ENCODE peak calls at places on chromosomes 13 and 19, in eight cellular contexts. One of them, this sample, is unnamed. For H3K4me1, the result is how much of the 10 kb centered on the place peaks cover.

GRCh38 chr19:16446108-16447014 is 25.4 kb downstream of the EPS15L1 start:
- DNase-seq in Peyer's patch: no peak
- DNase-seq in right lobe of liver: no peak
- DNase-seq in stomach: no peak
- DNase-seq in breast epithelium: no peak
- DNase-seq in neuronal stem cell: no peak
- DNase-seq in left ventricle myocardium inferior: no peak
- DNase-seq in fibroblast of lung: no peak
- DNase-seq in this sample: no peak

GRCh38 chr13:87878706-87879105 is 207.5 kb downstream of the SLITRK5 start:
- DNase-seq in stomach: no peak
- DNase-seq in fibroblast of lung: no peak
- DNase-seq in right lobe of liver: no peak
- DNase-seq in Peyer's patch: no peak
- DNase-seq in left ventricle myocardium inferior: no peak
- DNase-seq in breast epithelium: no peak
- DNase-seq in neuronal stem cell: no peak
- DNase-seq in this sample: no peak

GRCh38 chr13:46327256-46327655 is 59.8 kb downstream of the RUBCNL start:
- DNase-seq in fibroblast of lung: no peak
- DNase-seq in right lobe of liver: no peak
- DNase-seq in left ventricle myocardium inferior: no peak
- DNase-seq in neuronal stem cell: no peak
- DNase-seq in breast epithelium: no peak
- DNase-seq in Peyer's patch: no peak
- DNase-seq in stomach: no peak
- DNase-seq in this sample: no peak

GRCh38 chr19:8304841-8305621 is 3.1 kb downstream of the CD320 start:
- DNase-seq in neuronal stem cell: peak
- DNase-seq in stomach: peak
- DNase-seq in right lobe of liver: peak
- DNase-seq in Peyer's patch: no peak
- DNase-seq in breast epithelium: peak
- DNase-seq in fibroblast of lung: no peak
- DNase-seq in left ventricle myocardium inferior: no peak
- DNase-seq in this sample: no peak

GRCh38 chr13:25233861-25234260 is 53.4 kb downstream of the MTMR6 start:
- DNase-seq in neuronal stem cell: no peak
- DNase-seq in right lobe of liver: no peak
- DNase-seq in left ventricle myocardium inferior: no peak
- DNase-seq in breast epithelium: no peak
- DNase-seq in Peyer's patch: no peak
- DNase-seq in stomach: no peak
- DNase-seq in fibroblast of lung: no peak
- DNase-seq in this sample: no peak

GRCh38 chr19:41426952-41427646 is at the start of gene B3GNT8:
- DNase-seq in Peyer's patch: peak
- DNase-seq in right lobe of liver: peak
- DNase-seq in left ventricle myocardium inferior: peak
- DNase-seq in breast epithelium: peak
- DNase-seq in stomach: peak
- DNase-seq in neuronal stem cell: peak
- DNase-seq in fibroblast of lung: peak
- DNase-seq in this sample: peak

GRCh38 chr13:66879971-66880370 is 350.2 kb downstream of the PCDH9 start:
- DNase-seq in breast epithelium: no peak
- DNase-seq in right lobe of liver: no peak
- DNase-seq in stomach: no peak
- DNase-seq in left ventricle myocardium inferior: no peak
- DNase-seq in Peyer's patch: no peak
- DNase-seq in fibroblast of lung: no peak
- DNase-seq in neuronal stem cell: no peak
- DNase-seq in this sample: no peak

GRCh38 chr19:7921302-7921954 is 1.3 kb downstream of the SNAPC2 start:
- DNase-seq in fibroblast of lung: no peak
- DNase-seq in left ventricle myocardium inferior: no peak
- DNase-seq in breast epithelium: no peak
- DNase-seq in Peyer's patch: no peak
- DNase-seq in stomach: no peak
- DNase-seq in neuronal stem cell: no peak
- DNase-seq in right lobe of liver: peak
- DNase-seq in this sample: no peak

GRCh38 chr13:100461309-100462035 is 127.1 kb downstream of the GGACT start:
- DNase-seq in breast epithelium: no peak
- DNase-seq in right lobe of liver: no peak
- DNase-seq in neuronal stem cell: peak
- DNase-seq in Peyer's patch: no peak
- DNase-seq in stomach: no peak
- DNase-seq in fibroblast of lung: no peak
- DNase-seq in left ventricle myocardium inferior: no peak
- DNase-seq in this sample: no peak

GRCh38 chr13:111514646-111515617 is 194.5 kb downstream of the TEX29 start:
- DNase-seq in left ventricle myocardium inferior: no peak
- DNase-seq in neuronal stem cell: no peak
- DNase-seq in breast epithelium: peak
- DNase-seq in fibroblast of lung: no peak
- DNase-seq in right lobe of liver: peak
- DNase-seq in Peyer's patch: no peak
- DNase-seq in stomach: no peak
- DNase-seq in this sample: no peak

GRCh38 chr13:93628136-93628535 is 401.5 kb downstream of the GPC6 start:
- DNase-seq in left ventricle myocardium inferior: no peak
- DNase-seq in right lobe of liver: no peak
- DNase-seq in neuronal stem cell: no peak
- DNase-seq in stomach: no peak
- DNase-seq in fibroblast of lung: no peak
- DNase-seq in breast epithelium: no peak
- DNase-seq in Peyer's patch: no peak
- DNase-seq in this sample: no peak

GRCh38 chr13:95833713-95834112 is 156.8 kb downstream of the DNAJC3 start:
- DNase-seq in neuronal stem cell: no peak
- DNase-seq in left ventricle myocardium inferior: no peak
- DNase-seq in fibroblast of lung: peak
- DNase-seq in breast epithelium: no peak
- DNase-seq in right lobe of liver: no peak
- DNase-seq in stomach: no peak
- DNase-seq in Peyer's patch: no peak
- DNase-seq in this sample: peak

GRCh38 chr13:113968463-113969310 is 5.2 kb downstream of the C13orf46 start:
- DNase-seq in Peyer's patch: no peak
- DNase-seq in breast epithelium: no peak
- DNase-seq in right lobe of liver: peak
- DNase-seq in stomach: no peak
- DNase-seq in left ventricle myocardium inferior: peak
- DNase-seq in fibroblast of lung: no peak
- DNase-seq in neuronal stem cell: no peak
- DNase-seq in this sample: no peak

GRCh38 chr13:52001120-52001731 is 10.0 kb downstream of the ATP7B start:
- DNase-seq in right lobe of liver: no peak
- DNase-seq in left ventricle myocardium inferior: no peak
- DNase-seq in neuronal stem cell: no peak
- DNase-seq in stomach: no peak
- DNase-seq in Peyer's patch: no peak
- DNase-seq in fibroblast of lung: peak
- DNase-seq in breast epithelium: no peak
- DNase-seq in this sample: peak

GRCh38 chr13:29594310-29594709 is 1.2 kb downstream of the SLC7A1 start:
- DNase-seq in breast epithelium: no peak
- DNase-seq in neuronal stem cell: peak
- DNase-seq in right lobe of liver: no peak
- DNase-seq in stomach: peak
- DNase-seq in Peyer's patch: peak
- DNase-seq in left ventricle myocardium inferior: no peak
- DNase-seq in fibroblast of lung: peak
- DNase-seq in this sample: peak

GRCh38 chr19:45159204-45159970 is 1.4 kb downstream of the NKPD1 start:
- DNase-seq in left ventricle myocardium inferior: no peak
- DNase-seq in breast epithelium: no peak
- DNase-seq in fibroblast of lung: no peak
- DNase-seq in right lobe of liver: no peak
- DNase-seq in Peyer's patch: no peak
- DNase-seq in stomach: no peak
- DNase-seq in neuronal stem cell: no peak
- DNase-seq in this sample: no peak

GRCh38 chr13:64446372-64446771 is 2783.8 kb downstream of the PCDH9 start:
- DNase-seq in fibroblast of lung: no peak
- DNase-seq in Peyer's patch: no peak
- DNase-seq in right lobe of liver: no peak
- DNase-seq in stomach: no peak
- DNase-seq in left ventricle myocardium inferior: no peak
- DNase-seq in breast epithelium: no peak
- DNase-seq in neuronal stem cell: no peak
- DNase-seq in this sample: no peak

GRCh38 chr19:40703029-40703755 is 12.7 kb upstream of the NUMBL start:
- DNase-seq in neuronal stem cell: no peak
- DNase-seq in fibroblast of lung: no peak
- DNase-seq in Peyer's patch: no peak
- DNase-seq in breast epithelium: no peak
- DNase-seq in right lobe of liver: no peak
- DNase-seq in left ventricle myocardium inferior: no peak
- DNase-seq in stomach: no peak
- DNase-seq in this sample: no peak

GRCh38 chr13:51729853-51730553 is 74.0 kb downstream of the DHRS12 start:
- DNase-seq in right lobe of liver: no peak
- DNase-seq in neuronal stem cell: no peak
- DNase-seq in left ventricle myocardium inferior: no peak
- DNase-seq in fibroblast of lung: peak
- DNase-seq in stomach: no peak
- DNase-seq in breast epithelium: no peak
- DNase-seq in Peyer's patch: no peak
- DNase-seq in this sample: no peak

GRCh38 chr13:107342747-107343146 is 774.8 kb upstream of the ARGLU1 start:
- DNase-seq in fibroblast of lung: no peak
- DNase-seq in right lobe of liver: no peak
- DNase-seq in neuronal stem cell: no peak
- DNase-seq in left ventricle myocardium inferior: no peak
- DNase-seq in stomach: no peak
- DNase-seq in breast epithelium: no peak
- DNase-seq in Peyer's patch: no peak
- DNase-seq in this sample: no peak

GRCh38 chr13:88071371-88071770 is 400.2 kb downstream of the SLITRK5 start:
- DNase-seq in left ventricle myocardium inferior: no peak
- DNase-seq in neuronal stem cell: no peak
- DNase-seq in stomach: no peak
- DNase-seq in breast epithelium: no peak
- DNase-seq in right lobe of liver: no peak
- DNase-seq in fibroblast of lung: no peak
- DNase-seq in Peyer's patch: no peak
- DNase-seq in this sample: no peak

GRCh38 chr19:31263317-31263716 is 85.9 kb downstream of the TSHZ3 start:
- DNase-seq in Peyer's patch: no peak
- DNase-seq in breast epithelium: no peak
- DNase-seq in neuronal stem cell: no peak
- DNase-seq in stomach: peak
- DNase-seq in right lobe of liver: peak
- DNase-seq in fibroblast of lung: no peak
- DNase-seq in left ventricle myocardium inferior: no peak
- DNase-seq in this sample: no peak

GRCh38 chr13:103287659-103288058 is 221.4 kb upstream of the SLC10A2 start:
- DNase-seq in right lobe of liver: no peak
- DNase-seq in left ventricle myocardium inferior: no peak
- DNase-seq in stomach: no peak
- DNase-seq in neuronal stem cell: no peak
- DNase-seq in breast epithelium: no peak
- DNase-seq in Peyer's patch: no peak
- DNase-seq in fibroblast of lung: no peak
- DNase-seq in this sample: no peak

GRCh38 chr19:49692102-49692599 is 1.2 kb downstream of the CPT1C start:
- DNase-seq in Peyer's patch: no peak
- DNase-seq in neuronal stem cell: no peak
- DNase-seq in fibroblast of lung: no peak
- DNase-seq in right lobe of liver: no peak
- DNase-seq in breast epithelium: no peak
- DNase-seq in left ventricle myocardium inferior: no peak
- DNase-seq in stomach: no peak
- DNase-seq in this sample: no peak
- H3K4me3 ChIP-seq in Peyer's patch: peak
- H3K4me3 ChIP-seq in neuronal stem cell: peak
- H3K4me3 ChIP-seq in fibroblast of lung: no peak
- H3K4me3 ChIP-seq in right lobe of liver: no peak
- H3K4me3 ChIP-seq in breast epithelium: no peak
- H3K4me3 ChIP-seq in left ventricle myocardium inferior: no peak
- H3K4me3 ChIP-seq in stomach: no peak
- H3K4me3 ChIP-seq in this sample: no peak

GRCh38 chr19:35114656-35115537 is 726 bp upstream of the FXYD3 start:
- DNase-seq in breast epithelium: peak
- DNase-seq in neuronal stem cell: peak
- DNase-seq in Peyer's patch: peak
- DNase-seq in stomach: peak
- DNase-seq in left ventricle myocardium inferior: peak
- DNase-seq in right lobe of liver: no peak
- DNase-seq in fibroblast of lung: peak
- DNase-seq in this sample: peak
- H3K4me1 ChIP-seq in breast epithelium: under half
- H3K4me1 ChIP-seq in neuronal stem cell: under half
- H3K4me1 ChIP-seq in Peyer's patch: under half
- H3K4me1 ChIP-seq in stomach: under half
- H3K4me1 ChIP-seq in left ventricle myocardium inferior: under half
- H3K4me1 ChIP-seq in right lobe of liver: under half
- H3K4me1 ChIP-seq in fibroblast of lung: under half
- H3K4me1 ChIP-seq in this sample: under half

GRCh38 chr13:85334187-85334586 is 465.0 kb downstream of the SLITRK6 start:
- DNase-seq in left ventricle myocardium inferior: no peak
- DNase-seq in neuronal stem cell: no peak
- DNase-seq in stomach: no peak
- DNase-seq in breast epithelium: no peak
- DNase-seq in right lobe of liver: no peak
- DNase-seq in Peyer's patch: no peak
- DNase-seq in fibroblast of lung: no peak
- DNase-seq in this sample: no peak

GRCh38 chr13:85332595-85332994 is 466.6 kb downstream of the SLITRK6 start:
- DNase-seq in right lobe of liver: no peak
- DNase-seq in breast epithelium: no peak
- DNase-seq in left ventricle myocardium inferior: no peak
- DNase-seq in fibroblast of lung: no peak
- DNase-seq in stomach: no peak
- DNase-seq in Peyer's patch: no peak
- DNase-seq in neuronal stem cell: no peak
- DNase-seq in this sample: no peak

DNA sequence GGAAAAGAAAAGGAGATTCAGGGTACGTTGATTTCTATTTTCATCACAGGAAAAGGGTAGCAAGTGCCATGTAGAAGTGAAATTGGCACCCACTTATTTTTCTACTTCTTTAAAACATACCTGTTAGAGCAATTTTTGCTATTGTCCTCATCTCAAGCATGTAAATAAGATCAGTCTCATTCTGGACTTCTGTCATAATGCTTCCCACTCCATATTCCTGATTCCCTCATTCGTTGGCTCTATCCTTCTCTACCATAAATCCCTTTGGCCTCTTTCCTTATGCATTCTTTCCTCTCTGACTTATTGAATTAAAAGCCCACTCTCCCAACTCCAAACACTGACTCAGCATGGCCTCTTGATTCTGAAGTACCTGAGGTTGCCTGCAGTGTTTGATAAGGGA is 465.7 kb downstream of the SLITRK6 start:
- DNase-seq in neuronal stem cell: no peak
- DNase-seq in fibroblast of lung: no peak
- DNase-seq in Peyer's patch: no peak
- DNase-seq in stomach: no peak
- DNase-seq in breast epithelium: no peak
- DNase-seq in left ventricle myocardium inferior: no peak
- DNase-seq in right lobe of liver: no peak
- DNase-seq in this sample: no peak
- H3K27ac ChIP-seq in neuronal stem cell: no peak
- H3K27ac ChIP-seq in fibroblast of lung: no peak
- H3K27ac ChIP-seq in Peyer's patch: no peak
- H3K27ac ChIP-seq in stomach: no peak
- H3K27ac ChIP-seq in breast epithelium: no peak
- H3K27ac ChIP-seq in left ventricle myocardium inferior: no peak
- H3K27ac ChIP-seq in right lobe of liver: no peak
- H3K27ac ChIP-seq in this sample: no peak

GRCh38 chr19:15177269-15178116 is 23.3 kb downstream of the NOTCH3 start:
- DNase-seq in left ventricle myocardium inferior: peak
- DNase-seq in breast epithelium: peak
- DNase-seq in neuronal stem cell: peak
- DNase-seq in fibroblast of lung: peak
- DNase-seq in right lobe of liver: peak
- DNase-seq in stomach: peak
- DNase-seq in Peyer's patch: peak
- DNase-seq in this sample: peak
- H3K4me3 ChIP-seq in left ventricle myocardium inferior: peak
- H3K4me3 ChIP-seq in breast epithelium: no peak
- H3K4me3 ChIP-seq in neuronal stem cell: peak
- H3K4me3 ChIP-seq in fibroblast of lung: no peak
- H3K4me3 ChIP-seq in right lobe of liver: no peak
- H3K4me3 ChIP-seq in stomach: peak
- H3K4me3 ChIP-seq in Peyer's patch: peak
- H3K4me3 ChIP-seq in this sample: no peak